ENCODE peak calls at places on chromosomes 13 and 19, in six cellular contexts. X is PC-3, Y is A549, G is cardiac muscle cell, K is left lung, R is fibroblast of lung. W is an unnamed sample.

GRCh38 chr19:6261883-6262282 is 17.9 kb downstream of the MLLT1 start:
- DNase-seq in X (no peak), Y (no peak), G (no peak), K (no peak), R (no peak), W (no peak)

GRCh38 chr19:35068941-35069634 is 27.6 kb downstream of the HPN start:
- DNase-seq in X (no peak), Y (no peak), G (no peak), K (no peak), R (no peak), W (no peak)

GRCh38 chr13:80245162-80245733 is 95.7 kb downstream of the SPRY2 start:
- DNase-seq in X (no peak), Y (no peak), G (no peak), K (no peak), R (no peak), W (no peak)

GRCh38 chr13:20942938-20943518 is 40.5 kb upstream of the XPO4 start:
- DNase-seq in X (no peak), Y (no peak), G (no peak), K (no peak), R (no peak), W (no peak)

GRCh38 chr13:108987945-108988344 is 358.5 kb downstream of the MYO16 start:
- DNase-seq in X (no peak), Y (no peak), G (no peak), K (no peak), R (no peak), W (no peak)

GRCh38 chr19:53965091-53965490 is 2.4 kb downstream of the CACNG8 start:
- DNase-seq in X (no peak), Y (no peak), G (peak; percentile 30), K (no peak), R (no peak), W (no peak)

GRCh38 chr13:23321534-23322241 is 111.8 kb downstream of the SACS start:
- DNase-seq in X (peak; percentile 93), Y (peak; percentile 86), G (peak; percentile 93), K (no peak), R (peak; percentile 90), W (no peak)

GRCh38 chr19:8257052-8257443 is 47.9 kb downstream of the CERS4 start:
- DNase-seq in X (no peak), Y (peak; percentile 35), G (peak; percentile 25), K (no peak), R (no peak), W (no peak)

GRCh38 chr19:28494466-28494865 is 718.5 kb downstream of the UQCRFS1 start:
- DNase-seq in X (no peak), Y (no peak), G (no peak), K (no peak), R (no peak), W (no peak)

GRCh38 chr13:43988302-43988701 is 108.6 kb downstream of the LACC1 start:
- DNase-seq in X (peak; percentile 17), Y (no peak), G (no peak), K (no peak), R (no peak), W (no peak)

GRCh38 chr13:28031220-28031903 is 42.9 kb upstream of the URAD start:
- DNase-seq in X (no peak), Y (no peak), G (no peak), K (no peak), R (no peak), W (no peak)

GRCh38 chr13:94362411-94362909 is 117.0 kb downstream of the DCT start:
- DNase-seq in X (peak; percentile 82), Y (peak; percentile 80), G (peak; percentile 93), K (no peak), R (peak; percentile 95), W (peak; percentile 73)

GRCh38 chr13:35957174-35957867 is 173.9 kb downstream of the DCLK1 start:
- DNase-seq in X (peak; percentile 55), Y (no peak), G (no peak), K (no peak), R (peak; percentile 14), W (no peak)

GRCh38 chr13:35957996-35958395 is 173.2 kb downstream of the DCLK1 start:
- DNase-seq in X (no peak), Y (no peak), G (no peak), K (no peak), R (no peak), W (no peak)

GRCh38 chr13:35953537-35954206 is 177.5 kb downstream of the DCLK1 start:
- DNase-seq in X (peak; percentile 76), Y (peak; percentile 48), G (peak; percentile 95), K (no peak), R (peak; percentile 96), W (no peak)

GRCh38 chr13:35956074-35956473 is 175.1 kb downstream of the DCLK1 start:
- DNase-seq in X (no peak), Y (no peak), G (no peak), K (no peak), R (no peak), W (no peak)

DNA sequence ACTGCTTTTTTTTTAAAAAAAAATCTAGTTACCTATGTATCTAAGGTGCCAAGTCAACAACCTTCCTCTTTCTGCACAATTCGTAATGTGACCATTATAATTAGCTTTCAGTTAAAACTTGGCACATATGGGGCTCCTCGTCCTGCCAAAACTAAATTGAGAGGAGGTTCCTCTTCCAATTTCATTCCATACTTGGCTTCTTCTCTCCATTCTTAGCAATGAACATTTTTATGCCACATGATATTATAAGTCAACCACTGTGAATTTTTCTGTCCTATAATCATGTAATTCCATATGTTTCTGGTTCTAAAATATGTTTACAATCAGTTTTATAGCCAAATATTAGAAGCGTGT is 177.0 kb downstream of the DCLK1 start:
- DNase-seq in X (no peak), Y (no peak), G (no peak), K (no peak), R (no peak), W (no peak)
- H3K9me3 ChIP-seq in X (no peaks in the 10 kb centered on the region), Y (peaks cover 3% of the 10 kb centered on the region), G (no peaks in the 10 kb centered on the region), K (no peaks in the 10 kb centered on the region), R (no peaks in the 10 kb centered on the region), W (no peaks in the 10 kb centered on the region)

GRCh38 chr19:17950310-17951150 is 16.4 kb upstream of the KCNN1 start:
- DNase-seq in X (no peak), Y (no peak), G (no peak), K (no peak), R (no peak), W (no peak)

GRCh38 chr19:17953869-17954268 is 13.0 kb upstream of the KCNN1 start:
- DNase-seq in X (no peak), Y (no peak), G (no peak), K (no peak), R (no peak), W (no peak)

GRCh38 chr19:17951151-17952040 is 15.5 kb upstream of the KCNN1 start:
- DNase-seq in X (no peak), Y (no peak), G (no peak), K (no peak), R (no peak), W (no peak)

GRCh38 chr19:17953316-17953801 is 13.5 kb upstream of the KCNN1 start:
- DNase-seq in X (no peak), Y (no peak), G (no peak), K (no peak), R (no peak), W (no peak)

DNA sequence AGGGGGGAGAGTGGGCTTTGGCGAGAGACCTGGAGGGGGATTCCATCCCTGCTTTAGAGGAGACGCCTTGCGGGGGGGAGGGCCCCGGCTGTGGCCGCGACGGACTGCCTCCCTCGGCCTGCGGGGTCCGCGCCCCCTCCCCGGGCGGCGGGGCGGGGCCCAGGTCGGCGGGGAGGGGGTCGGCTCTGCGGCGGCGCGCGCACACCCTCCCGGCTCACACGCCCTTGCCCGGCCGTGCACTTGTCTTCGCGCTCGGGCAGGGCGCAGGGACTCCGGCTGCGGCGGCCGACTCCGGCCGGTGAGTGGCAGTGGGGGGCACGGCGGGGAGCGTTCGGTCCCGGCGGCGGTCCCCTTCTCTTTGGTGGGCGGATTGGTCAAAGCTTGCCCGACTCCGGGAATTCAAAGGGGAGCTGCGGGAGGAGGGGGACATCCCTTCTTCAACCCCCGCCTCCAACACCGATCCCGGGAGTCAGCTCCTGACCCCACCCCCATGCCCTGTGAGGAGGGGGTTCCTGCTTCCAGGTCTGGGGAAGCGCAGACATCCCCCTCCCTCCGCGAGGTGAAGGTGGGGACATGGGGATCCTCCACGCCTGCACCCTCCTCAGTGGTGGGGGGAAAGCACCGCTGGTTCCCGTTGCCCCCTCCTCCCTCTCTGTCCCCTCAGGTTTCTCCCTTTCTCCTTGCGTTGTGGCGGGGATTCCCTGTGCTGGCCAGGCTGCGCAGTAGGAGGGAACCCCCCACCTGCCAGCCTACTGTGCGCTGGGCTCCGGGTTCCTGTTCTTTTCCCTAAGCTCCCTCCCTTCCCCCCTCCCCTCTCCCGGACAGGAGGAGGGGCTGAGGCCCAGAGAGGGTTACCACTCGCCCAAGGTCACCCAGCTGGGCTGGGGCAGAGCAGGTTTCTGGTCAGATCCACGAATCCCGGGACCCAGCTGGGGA is 14.6 kb upstream of the KCNN1 start:
- DNase-seq in X (no peak), Y (no peak), G (no peak), K (no peak), R (no peak), W (no peak)
- H3K4me3 ChIP-seq in X (no peak overlapping the region), Y (peak overlapping the region; percentile 41), G (peak overlapping the region; percentile 37), K (no peak overlapping the region), R (no peak overlapping the region), W (no peak overlapping the region)

DNA sequence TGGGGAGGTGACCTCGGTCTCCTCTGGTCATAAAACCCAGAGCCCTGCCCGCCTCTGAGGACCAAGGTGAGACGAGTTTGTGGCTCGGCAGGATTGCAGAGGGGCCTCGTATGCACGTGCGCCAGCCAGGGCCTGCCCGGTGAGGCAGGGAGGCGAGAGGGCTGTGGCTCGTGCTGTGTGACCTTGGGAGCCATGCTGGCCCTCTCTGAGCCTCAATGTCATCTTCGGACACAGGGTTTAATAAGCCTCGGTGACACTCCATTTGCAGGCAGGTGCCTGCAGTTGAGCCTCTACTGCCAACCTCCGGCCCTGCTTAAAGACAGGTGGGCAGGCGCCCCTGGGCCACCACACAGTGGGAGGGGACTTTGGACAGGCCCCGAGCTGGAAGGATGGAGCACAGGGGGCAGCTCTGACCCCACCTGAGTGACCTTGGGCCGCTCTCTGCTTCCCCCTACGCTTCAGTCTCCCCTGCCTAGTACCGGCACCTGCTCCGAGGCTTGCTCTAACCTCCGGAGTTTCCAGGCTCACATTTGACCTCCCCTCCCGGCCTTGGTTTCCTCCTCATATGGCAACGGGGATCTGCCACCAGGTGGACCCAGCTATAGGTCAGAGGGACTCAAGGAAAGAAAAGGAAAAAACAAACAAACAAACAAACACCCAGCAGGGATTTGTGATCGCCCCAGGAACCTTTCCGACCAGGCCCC is 3.2 kb downstream of the ZBTB7A start:
- DNase-seq in X (no peak), Y (peak; percentile 38), G (no peak), K (peak; percentile 66), R (no peak), W (no peak)
- H3K4me1 ChIP-seq in X (peaks cover 36% of the 10 kb centered on the region), Y (peaks cover 58% of the 10 kb centered on the region), G (peaks cover 3% of the 10 kb centered on the region), K (peaks cover 71% of the 10 kb centered on the region), R (peaks cover 48% of the 10 kb centered on the region), W (peaks cover 49% of the 10 kb centered on the region)

GRCh38 chr19:37572203-37572602 is 22.4 kb downstream of the ZNF571 start:
- DNase-seq in X (no peak), Y (no peak), G (peak; percentile 33), K (no peak), R (peak; percentile 41), W (no peak)
- H3K9me3 ChIP-seq in X (peaks cover 16% of the 10 kb centered on the region), Y (peaks cover 49% of the 10 kb centered on the region), G (peaks cover 2% of the 10 kb centered on the region), K (no peaks in the 10 kb centered on the region), R (no peaks in the 10 kb centered on the region), W (peaks cover 70% of the 10 kb centered on the region)

GRCh38 chr19:1943661-1944087 is 2.7 kb downstream of the CSNK1G2 start:
- DNase-seq in X (no peak), Y (no peak), G (no peak), K (peak; percentile 81), R (no peak), W (no peak)
- H3K4me3 ChIP-seq in X (peak overlapping the region; percentile 88), Y (no peak overlapping the region), G (no peak overlapping the region), K (no peak overlapping the region), R (no peak overlapping the region), W (peak overlapping the region; percentile 94)

W was measured in naive thymus-derived CD4-positive, alpha-beta T cell.